ENCODE peak calls at places on chromosomes 5 and 9, in six cellular contexts. One of them, this sample, is unnamed. For H3K79me2, the result is how much of the 10 kb centered on the place peaks cover.

GRCh38 chr9:35756275-35756742 is 2.2 kb upstream of the MSMP start:
- DNase-seq in hepatocyte: peak
- DNase-seq in OCI-LY7: no peak
- DNase-seq in HepG2: no peak
- DNase-seq in HCT116: peak
- DNase-seq in PC-3: peak
- DNase-seq in this sample: no peak

GRCh38 chr5:58314356-58315045 is 145.4 kb downstream of the PLK2 start:
- DNase-seq in PC-3: peak
- DNase-seq in HCT116: no peak
- DNase-seq in hepatocyte: no peak
- DNase-seq in OCI-LY7: no peak
- DNase-seq in HepG2: no peak
- DNase-seq in this sample: peak

GRCh38 chr5:171907731-171908343 is 98.6 kb downstream of the FBXW11 start:
- DNase-seq in OCI-LY7: peak
- DNase-seq in HCT116: peak
- DNase-seq in HepG2: peak
- DNase-seq in hepatocyte: peak
- DNase-seq in PC-3: peak
- DNase-seq in this sample: peak

GRCh38 chr9:87213948-87214347 is 266.6 kb upstream of the GAS1 start:
- DNase-seq in HepG2: no peak
- DNase-seq in HCT116: no peak
- DNase-seq in PC-3: no peak
- DNase-seq in OCI-LY7: no peak
- DNase-seq in hepatocyte: no peak
- DNase-seq in this sample: no peak

GRCh38 chr5:123810911-123811310 is 298.9 kb downstream of the CSNK1G3 start:
- DNase-seq in PC-3: no peak
- DNase-seq in HCT116: no peak
- DNase-seq in OCI-LY7: no peak
- DNase-seq in hepatocyte: no peak
- DNase-seq in HepG2: no peak
- DNase-seq in this sample: no peak

GRCh38 chr5:74625742-74626241 is 14.7 kb downstream of the ENC1 start:
- DNase-seq in HCT116: no peak
- DNase-seq in OCI-LY7: peak
- DNase-seq in PC-3: no peak
- DNase-seq in hepatocyte: no peak
- DNase-seq in HepG2: no peak
- DNase-seq in this sample: no peak

GRCh38 chr5:72204946-72205345 is 97.7 kb downstream of the MAP1B start:
- DNase-seq in OCI-LY7: no peak
- DNase-seq in hepatocyte: no peak
- DNase-seq in HCT116: no peak
- DNase-seq in HepG2: no peak
- DNase-seq in PC-3: no peak
- DNase-seq in this sample: peak

GRCh38 chr5:113029614-113030013 is 53.0 kb downstream of the DCP2 start:
- DNase-seq in OCI-LY7: no peak
- DNase-seq in HCT116: no peak
- DNase-seq in hepatocyte: no peak
- DNase-seq in HepG2: no peak
- DNase-seq in PC-3: no peak
- DNase-seq in this sample: no peak

GRCh38 chr9:15482146-15482545 is 28.6 kb downstream of the PSIP1 start:
- DNase-seq in hepatocyte: no peak
- DNase-seq in PC-3: no peak
- DNase-seq in HCT116: no peak
- DNase-seq in OCI-LY7: no peak
- DNase-seq in HepG2: no peak
- DNase-seq in this sample: peak

GRCh38 chr5:155087036-155087435 is 73.5 kb downstream of the KIF4B start:
- DNase-seq in HepG2: no peak
- DNase-seq in hepatocyte: no peak
- DNase-seq in OCI-LY7: no peak
- DNase-seq in HCT116: no peak
- DNase-seq in PC-3: no peak
- DNase-seq in this sample: peak

GRCh38 chr5:143428738-143429420 is 25.4 kb upstream of the NR3C1 start:
- DNase-seq in hepatocyte: no peak
- DNase-seq in HepG2: no peak
- DNase-seq in HCT116: no peak
- DNase-seq in OCI-LY7: no peak
- DNase-seq in PC-3: no peak
- DNase-seq in this sample: no peak

GRCh38 chr9:98706651-98707103 is 2.1 kb downstream of the GABBR2 start:
- DNase-seq in HCT116: no peak
- DNase-seq in HepG2: no peak
- DNase-seq in PC-3: peak
- DNase-seq in hepatocyte: no peak
- DNase-seq in OCI-LY7: no peak
- DNase-seq in this sample: peak

GRCh38 chr9:97895695-97896332 is 26.5 kb downstream of the TRMO start:
- DNase-seq in HCT116: peak
- DNase-seq in hepatocyte: no peak
- DNase-seq in HepG2: peak
- DNase-seq in OCI-LY7: peak
- DNase-seq in PC-3: peak
- DNase-seq in this sample: no peak

GRCh38 chr5:141328231-141328630 is 2.1 kb upstream of the PCDHGA1 start:
- DNase-seq in HepG2: no peak
- DNase-seq in OCI-LY7: no peak
- DNase-seq in hepatocyte: no peak
- DNase-seq in PC-3: peak
- DNase-seq in HCT116: no peak
- DNase-seq in this sample: no peak

GRCh38 chr9:90774682-90775081 is 26.9 kb upstream of the SYK start:
- DNase-seq in hepatocyte: no peak
- DNase-seq in HCT116: no peak
- DNase-seq in PC-3: peak
- DNase-seq in OCI-LY7: peak
- DNase-seq in HepG2: no peak
- DNase-seq in this sample: no peak

GRCh38 chr5:56155992-56156584 is 77.0 kb downstream of the ANKRD55 start:
- DNase-seq in PC-3: no peak
- DNase-seq in hepatocyte: no peak
- DNase-seq in HepG2: no peak
- DNase-seq in HCT116: no peak
- DNase-seq in OCI-LY7: no peak
- DNase-seq in this sample: no peak

GRCh38 chr5:131994090-131994489 is 17.4 kb downstream of the ACSL6 start:
- DNase-seq in HCT116: no peak
- DNase-seq in OCI-LY7: no peak
- DNase-seq in hepatocyte: no peak
- DNase-seq in HepG2: no peak
- DNase-seq in PC-3: no peak
- DNase-seq in this sample: no peak

GRCh38 chr5:172527559-172527958 is 73.2 kb upstream of the SH3PXD2B start:
- DNase-seq in HepG2: no peak
- DNase-seq in HCT116: no peak
- DNase-seq in OCI-LY7: no peak
- DNase-seq in hepatocyte: no peak
- DNase-seq in PC-3: no peak
- DNase-seq in this sample: no peak

GRCh38 chr5:175840050-175840841 is 31.1 kb upstream of the CPLX2 start:
- DNase-seq in PC-3: peak
- DNase-seq in OCI-LY7: peak
- DNase-seq in hepatocyte: no peak
- DNase-seq in HCT116: no peak
- DNase-seq in HepG2: peak
- DNase-seq in this sample: peak

GRCh38 chr5:173764321-173765029 is 123.7 kb upstream of the CPEB4 start:
- DNase-seq in PC-3: peak
- DNase-seq in hepatocyte: peak
- DNase-seq in OCI-LY7: peak
- DNase-seq in HepG2: peak
- DNase-seq in HCT116: peak
- DNase-seq in this sample: peak

GRCh38 chr5:178590141-178590923 is at the start of gene COL23A1:
- DNase-seq in HCT116: no peak
- DNase-seq in PC-3: peak
- DNase-seq in OCI-LY7: no peak
- DNase-seq in HepG2: no peak
- DNase-seq in hepatocyte: peak
- DNase-seq in this sample: peak

GRCh38 chr5:178589180-178590140 is 733 bp downstream of the COL23A1 start:
- DNase-seq in HCT116: no peak
- DNase-seq in OCI-LY7: no peak
- DNase-seq in HepG2: no peak
- DNase-seq in PC-3: no peak
- DNase-seq in hepatocyte: peak
- DNase-seq in this sample: peak

GRCh38 chr5:178588769-178589168 is 1.4 kb downstream of the COL23A1 start:
- DNase-seq in HCT116: no peak
- DNase-seq in OCI-LY7: no peak
- DNase-seq in HepG2: no peak
- DNase-seq in PC-3: no peak
- DNase-seq in hepatocyte: no peak
- DNase-seq in this sample: no peak

GRCh38 chr5:178587793-178588611 is 2.2 kb downstream of the COL23A1 start:
- DNase-seq in HCT116: no peak
- DNase-seq in OCI-LY7: no peak
- DNase-seq in PC-3: no peak
- DNase-seq in hepatocyte: no peak
- DNase-seq in HepG2: no peak
- DNase-seq in this sample: no peak

GRCh38 chr5:178590924-178591423 is 781 bp upstream of the COL23A1 start:
- DNase-seq in OCI-LY7: no peak
- DNase-seq in hepatocyte: no peak
- DNase-seq in HCT116: no peak
- DNase-seq in HepG2: no peak
- DNase-seq in PC-3: no peak
- DNase-seq in this sample: peak
- TF ChIP-seq CTCF in OCI-LY7: no peak
- TF ChIP-seq CTCF in hepatocyte: no peak
- TF ChIP-seq CTCF in HCT116: no peak
- TF ChIP-seq CTCF in HepG2: no peak
- TF ChIP-seq CTCF in PC-3: peak
- TF ChIP-seq CTCF in this sample: no peak

DNA sequence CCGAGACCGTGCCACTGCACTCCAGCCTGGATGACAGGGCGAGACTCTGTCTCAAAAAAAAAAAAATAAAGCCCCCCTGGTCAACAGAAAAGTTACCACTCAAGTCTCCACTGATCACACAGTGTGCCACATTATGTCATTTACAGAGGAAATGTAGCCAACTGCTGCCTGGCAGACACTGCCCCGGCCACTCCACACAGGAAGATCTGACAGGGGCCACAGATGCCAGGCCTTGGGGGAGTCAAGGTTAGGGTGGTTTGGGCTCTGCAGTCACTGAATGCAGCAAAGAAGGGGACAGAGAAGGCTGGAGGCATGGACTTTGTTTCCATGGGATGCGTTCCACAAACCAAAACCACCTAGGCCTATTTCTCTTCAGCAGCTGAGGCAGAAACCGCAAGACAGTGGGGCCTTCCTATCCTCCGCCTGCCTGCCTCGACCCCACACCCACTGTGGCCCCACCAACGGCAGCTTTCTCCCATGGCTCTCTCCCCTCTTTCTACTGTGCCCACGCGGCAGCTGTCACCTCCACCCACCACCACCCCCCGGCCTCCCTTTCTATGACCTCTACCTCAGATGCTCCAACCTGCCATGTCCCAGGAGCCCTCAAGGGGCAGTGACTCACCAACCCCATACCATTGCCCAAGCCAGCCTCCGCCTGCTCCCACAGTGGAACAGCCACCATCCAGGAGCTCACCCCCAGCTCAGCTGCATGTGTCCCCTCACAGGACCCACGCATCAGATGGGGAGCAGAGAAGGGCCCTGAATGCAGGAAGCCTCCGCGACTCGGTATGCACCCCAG is 12.4 kb downstream of the IPPK start:
- DNase-seq in HCT116: no peak
- DNase-seq in hepatocyte: no peak
- DNase-seq in PC-3: no peak
- DNase-seq in HepG2: no peak
- DNase-seq in OCI-LY7: no peak
- DNase-seq in this sample: no peak
- H3K79me2 ChIP-seq in HCT116: half or more
- H3K79me2 ChIP-seq in hepatocyte: under half
- H3K79me2 ChIP-seq in PC-3: half or more
- H3K79me2 ChIP-seq in HepG2: under half
- H3K79me2 ChIP-seq in OCI-LY7: under half
- H3K79me2 ChIP-seq in this sample: under half

GRCh38 chr5:150612405-150612804 is 28.1 kb upstream of the SYNPO start:
- DNase-seq in hepatocyte: no peak
- DNase-seq in PC-3: no peak
- DNase-seq in HCT116: no peak
- DNase-seq in OCI-LY7: no peak
- DNase-seq in HepG2: no peak
- DNase-seq in this sample: no peak

GRCh38 chr5:150614651-150615040 is 25.8 kb upstream of the SYNPO start:
- DNase-seq in PC-3: no peak
- DNase-seq in HCT116: no peak
- DNase-seq in hepatocyte: no peak
- DNase-seq in OCI-LY7: no peak
- DNase-seq in HepG2: no peak
- DNase-seq in this sample: no peak

GRCh38 chr5:150612905-150613670 is 27.4 kb upstream of the SYNPO start:
- DNase-seq in HCT116: no peak
- DNase-seq in OCI-LY7: no peak
- DNase-seq in PC-3: no peak
- DNase-seq in HepG2: no peak
- DNase-seq in hepatocyte: no peak
- DNase-seq in this sample: no peak

GRCh38 chr5:150615141-150615699 is 25.2 kb upstream of the SYNPO start:
- DNase-seq in HCT116: no peak
- DNase-seq in OCI-LY7: no peak
- DNase-seq in PC-3: no peak
- DNase-seq in hepatocyte: no peak
- DNase-seq in HepG2: no peak
- DNase-seq in this sample: peak

DNA sequence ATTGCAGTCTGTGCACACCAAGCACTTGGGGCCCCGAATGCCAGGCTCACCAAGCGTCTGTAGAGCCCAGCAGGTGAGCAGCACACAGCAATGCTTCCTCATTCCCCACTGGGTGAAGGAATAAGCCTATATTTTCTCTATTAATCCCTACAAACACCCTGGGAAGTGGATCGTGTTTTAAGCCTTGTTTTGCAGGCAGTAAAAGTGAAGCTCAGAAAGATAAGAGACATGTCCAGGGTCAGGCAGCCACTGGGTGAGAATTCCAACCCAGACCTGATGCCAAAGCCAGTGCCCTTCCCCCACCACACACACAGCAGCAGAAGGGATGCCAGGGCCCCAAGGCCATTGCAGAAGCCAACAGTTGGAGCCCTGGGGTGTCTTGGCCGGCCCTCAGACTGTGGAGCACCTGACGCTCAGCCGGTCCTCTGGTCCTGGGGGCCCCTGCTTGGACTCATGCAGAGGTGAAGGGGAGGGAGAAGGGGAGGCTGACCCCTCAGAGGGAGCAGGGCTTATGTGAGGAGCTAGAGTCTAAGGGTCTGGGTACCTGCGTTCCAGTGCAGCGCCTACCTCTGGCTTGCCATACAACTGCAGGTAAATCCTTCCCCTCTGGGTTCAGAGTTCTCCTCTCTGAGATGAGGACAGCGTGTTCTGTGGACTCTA is 26.3 kb upstream of the SYNPO start:
- DNase-seq in PC-3: no peak
- DNase-seq in HCT116: no peak
- DNase-seq in hepatocyte: no peak
- DNase-seq in HepG2: no peak
- DNase-seq in OCI-LY7: no peak
- DNase-seq in this sample: no peak
- TF ChIP-seq CTCF in PC-3: no peak
- TF ChIP-seq CTCF in HCT116: peak
- TF ChIP-seq CTCF in hepatocyte: peak
- TF ChIP-seq CTCF in HepG2: peak
- TF ChIP-seq CTCF in OCI-LY7: peak
- TF ChIP-seq CTCF in this sample: no peak

GRCh38 chr5:180290568-180291233 is 1.2 kb downstream of the MAPK9 start:
- DNase-seq in hepatocyte: no peak
- DNase-seq in HepG2: no peak
- DNase-seq in HCT116: no peak
- DNase-seq in PC-3: no peak
- DNase-seq in OCI-LY7: no peak
- DNase-seq in this sample: no peak
- H3K79me2 ChIP-seq in hepatocyte: half or more
- H3K79me2 ChIP-seq in HepG2: under half
- H3K79me2 ChIP-seq in HCT116: under half
- H3K79me2 ChIP-seq in PC-3: half or more
- H3K79me2 ChIP-seq in OCI-LY7: under half
- H3K79me2 ChIP-seq in this sample: under half